ENCODE peak calls at places on chromosomes 11 and 22, in nine cellular contexts. A, L, Q, Z, B, G, I, S and O are unnamed samples.
A peak's percentile ranks its signal among the peaks of the same experiment; 100 is the strongest.

GRCh38 chr11:111320728-111321568 is 22.6 kb downstream of the POU2AF3 start:
- DNase-seq in Q (no peak), A (no peak), G (peak; percentile 48), Z (no peak), S (peak; percentile 26), L (no peak), B (no peak), I (peak; percentile 44), O (no peak)

GRCh38 chr11:17767301-17767885 is 32.8 kb downstream of the KCNC1 start:
- DNase-seq in I (no peak), Z (no peak), S (no peak), Q (no peak), B (no peak), G (no peak), L (no peak), A (no peak), O (no peak)

GRCh38 chr11:119685073-119685746 is 43.8 kb downstream of the NECTIN1 start:
- DNase-seq in G (no peak), Q (no peak), L (no peak), Z (no peak), B (no peak), A (no peak), I (no peak), S (no peak), O (no peak)

GRCh38 chr22:20154602-20155183 is 3.8 kb upstream of the CCDC188 start:
- DNase-seq in A (no peak), G (no peak), S (no peak), I (no peak), B (no peak), Q (no peak), L (no peak), Z (no peak), O (no peak)

GRCh38 chr22:30460147-30460546 is 11.7 kb downstream of the SEC14L3 start:
- DNase-seq in I (no peak), A (no peak), L (no peak), Z (no peak), S (no peak), G (peak; percentile 48), Q (no peak), B (no peak), O (no peak)

GRCh38 chr11:74024630-74025029 is 15.7 kb upstream of the UCP3 start:
- DNase-seq in Z (no peak), B (peak; percentile 90), L (peak; percentile 91), G (peak; percentile 54), Q (no peak), A (no peak), I (no peak), S (peak; percentile 54), O (peak; percentile 77)

GRCh38 chr22:48758905-48759875 is 1068.5 kb downstream of the BRD1 start:
- DNase-seq in I (no peak), Z (no peak), S (peak; percentile 1), Q (no peak), G (no peak), L (peak; percentile 27), B (peak; percentile 19), A (no peak), O (peak; percentile 47)

GRCh38 chr11:121367434-121367833 is 74.9 kb downstream of the SC5D start:
- DNase-seq in Z (peak; percentile 58), L (no peak), S (no peak), G (no peak), I (no peak), Q (peak; percentile 81), B (no peak), A (no peak), O (no peak)

GRCh38 chr11:119529063-119529845 is 106.3 kb upstream of the THY1 start:
- DNase-seq in S (no peak), G (no peak), Z (no peak), I (no peak), L (no peak), A (no peak), Q (no peak), B (no peak), O (no peak)

GRCh38 chr11:126282742-126283591 is at the start of gene TIRAP:
- DNase-seq in Q (peak; percentile 61), A (peak; percentile 69), G (peak; percentile 75), L (peak; percentile 80), Z (peak; percentile 69), I (peak; percentile 63), B (peak; percentile 63), S (peak; percentile 82), O (peak; percentile 88)

GRCh38 chr22:36301851-36302250 is 48.9 kb downstream of the APOL1 start:
- DNase-seq in I (no peak), Z (no peak), Q (no peak), B (no peak), L (no peak), S (no peak), G (no peak), A (no peak), O (no peak)

GRCh38 chr11:11587122-11587521 is 34.7 kb downstream of the GALNT18 start:
- DNase-seq in Z (no peak), A (no peak), Q (no peak), S (no peak), L (no peak), I (no peak), B (no peak), G (no peak), O (peak; percentile 61)

GRCh38 chr11:67054851-67055523 is 1.7 kb upstream of the RHOD start:
- DNase-seq in B (no peak), G (peak; percentile 89), S (peak; percentile 95), A (peak; percentile 61), I (peak; percentile 76), Z (no peak), Q (peak; percentile 69), L (peak; percentile 96), O (no peak)

GRCh38 chr11:113796663-113797259 is 17.2 kb downstream of the CLDN25 start:
- DNase-seq in L (peak; percentile 72), Q (peak; percentile 25), S (peak; percentile 75), Z (no peak), B (no peak), I (peak; percentile 53), A (peak; percentile 35), G (peak; percentile 60), O (no peak)

GRCh38 chr22:49566693-49567092 is 261.0 kb downstream of the BRD1 start:
- DNase-seq in S (no peak), Q (no peak), A (no peak), I (no peak), G (no peak), L (no peak), B (peak; percentile 13), Z (no peak), O (no peak)

DNA sequence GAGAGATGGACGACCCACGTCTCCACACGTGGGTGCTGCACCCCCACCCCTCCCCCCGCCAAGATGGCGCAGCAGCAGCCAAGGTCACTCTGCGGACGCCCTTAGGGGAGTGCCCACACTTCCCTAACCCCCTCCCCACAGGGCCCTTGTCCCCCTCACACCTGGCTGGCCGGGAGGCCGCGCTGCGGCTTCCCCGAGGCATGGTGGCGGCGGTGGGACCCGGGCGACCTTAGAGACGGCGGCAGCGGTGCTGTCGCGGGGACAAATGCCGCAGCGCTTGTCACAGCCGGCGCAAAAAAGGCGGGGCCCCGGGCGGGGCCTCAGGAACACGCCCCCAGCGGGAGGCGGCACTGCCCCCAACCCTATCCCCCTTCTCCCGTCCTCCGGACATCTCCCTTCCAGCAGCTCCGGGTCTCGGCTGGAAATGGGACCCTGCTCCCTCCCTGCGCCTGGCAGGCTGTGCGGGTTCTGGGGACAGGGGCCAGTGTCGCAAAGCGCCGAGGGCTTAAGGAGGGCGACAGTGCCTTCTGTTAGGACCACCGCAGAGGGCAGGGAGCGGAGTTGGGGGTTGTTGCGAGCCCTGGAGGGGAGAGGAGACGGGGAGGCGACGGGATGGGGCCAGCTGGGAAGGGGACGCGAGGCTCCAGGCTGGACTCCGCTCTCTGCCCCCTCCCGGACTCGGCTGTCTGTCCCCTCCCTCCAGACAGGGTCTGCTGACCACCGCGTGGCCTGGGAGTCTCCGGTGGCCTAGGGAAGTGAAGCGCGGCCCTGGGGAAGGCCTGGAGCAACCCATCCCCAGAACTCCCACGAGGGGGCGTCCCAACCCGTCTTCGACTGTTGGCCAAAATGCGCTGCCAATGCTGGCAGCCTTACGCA is at the start of gene CHCHD10:
- DNase-seq in Q (peak; percentile 78), I (peak; percentile 92), A (peak; percentile 89), G (peak; percentile 90), Z (peak; percentile 67), S (peak; percentile 91), B (peak; percentile 68), L (peak; percentile 92), O (peak; percentile 92)
- H3K4me1 ChIP-seq in Q (peaks cover 7% of the 10 kb centered on the region), I (peaks cover 11% of the 10 kb centered on the region), A (peaks cover 11% of the 10 kb centered on the region), G (peaks cover 40% of the 10 kb centered on the region), Z (peaks cover 37% of the 10 kb centered on the region), S (peaks cover 22% of the 10 kb centered on the region), B (no peaks in the 10 kb centered on the region), L (peaks cover 34% of the 10 kb centered on the region), O (no peaks in the 10 kb centered on the region)

DNA sequence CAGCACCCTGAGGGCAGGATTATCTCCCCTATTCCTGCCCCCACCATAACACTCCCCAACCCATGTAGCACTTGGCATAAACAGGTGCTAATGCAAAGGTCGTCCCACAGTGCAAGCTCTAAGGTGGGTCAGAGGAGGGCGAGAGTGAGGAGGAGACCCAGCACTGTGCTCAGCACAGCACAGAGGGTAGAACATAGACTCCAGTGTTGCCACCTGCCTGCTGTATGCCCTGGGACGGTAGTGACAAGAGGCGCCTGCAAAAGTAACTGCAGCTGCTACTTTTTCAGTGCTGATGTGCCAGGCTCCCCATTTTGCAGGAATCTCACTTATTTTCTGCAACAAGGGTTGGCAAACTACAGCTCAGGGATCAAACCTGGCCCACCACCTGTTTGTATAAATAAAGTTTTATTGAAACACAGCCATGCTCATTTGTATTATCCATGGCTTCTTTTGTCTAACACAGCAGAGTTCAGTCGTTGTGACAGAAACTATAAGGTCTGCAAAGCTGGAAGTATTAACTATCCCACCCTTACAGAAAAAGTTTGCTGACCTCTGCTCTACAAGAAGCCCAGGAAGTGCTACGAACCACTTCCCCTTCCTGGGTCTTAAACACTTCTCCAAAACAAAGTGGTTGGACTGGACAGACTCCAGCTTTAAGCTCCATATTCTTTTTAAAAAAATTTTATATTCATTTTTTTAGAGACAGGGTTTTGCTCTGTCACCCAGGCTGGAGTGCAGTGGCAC is 16.9 kb upstream of the CDC42BPG start:
- DNase-seq in G (no peak), S (no peak), A (no peak), Q (no peak), B (no peak), Z (no peak), L (no peak), I (no peak), O (no peak)
- H3K4me1 ChIP-seq in G (peaks cover 29% of the 10 kb centered on the region), S (peaks cover 43% of the 10 kb centered on the region), A (peaks cover 55% of the 10 kb centered on the region), Q (peaks cover 48% of the 10 kb centered on the region), B (peaks cover 2% of the 10 kb centered on the region), Z (peaks cover 95% of the 10 kb centered on the region), L (peaks cover 83% of the 10 kb centered on the region), I (no peaks in the 10 kb centered on the region), O (no peaks in the 10 kb centered on the region)

GRCh38 chr11:100105605-100106358 is 581.3 kb upstream of the ARHGAP42 start:
- DNase-seq in G (no peak), I (peak; percentile 48), L (no peak), Z (no peak), A (no peak), B (no peak), S (no peak), Q (no peak), O (no peak)
- H3K4me1 ChIP-seq in G (no peaks in the 10 kb centered on the region), I (peaks cover 9% of the 10 kb centered on the region), L (no peaks in the 10 kb centered on the region), Z (no peaks in the 10 kb centered on the region), A (no peaks in the 10 kb centered on the region), B (no peaks in the 10 kb centered on the region), S (no peaks in the 10 kb centered on the region), Q (no peaks in the 10 kb centered on the region), O (no peaks in the 10 kb centered on the region)

DNA sequence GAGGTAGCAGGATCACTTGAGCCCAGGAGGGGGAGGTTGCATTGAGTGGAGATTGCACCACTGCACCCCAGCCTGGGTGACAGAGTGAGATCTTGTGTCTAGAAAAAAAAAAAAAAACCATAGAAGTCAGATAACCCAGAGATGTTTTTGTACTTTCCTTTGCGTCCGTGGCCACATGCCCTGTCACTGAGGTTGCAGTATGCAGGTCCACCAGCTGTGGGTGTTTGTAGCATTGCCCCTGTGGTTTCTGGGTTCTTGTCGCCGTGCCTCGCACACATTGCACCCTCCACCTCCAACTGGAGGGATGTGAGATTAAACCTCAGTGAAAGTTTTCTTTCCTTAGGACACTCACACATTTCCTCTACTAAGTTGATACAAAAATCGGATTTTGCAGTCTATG is 70.3 kb downstream of the TNRC6B start:
- DNase-seq in A (no peak), B (no peak), L (no peak), I (no peak), Z (peak; percentile 59), G (no peak), S (no peak), Q (no peak), O (no peak)
- H3K4me1 ChIP-seq in A (no peaks in the 10 kb centered on the region), B (no peaks in the 10 kb centered on the region), L (peaks cover 31% of the 10 kb centered on the region), I (no peaks in the 10 kb centered on the region), Z (peaks cover 40% of the 10 kb centered on the region), G (peaks cover 25% of the 10 kb centered on the region), S (no peaks in the 10 kb centered on the region), Q (peaks cover 5% of the 10 kb centered on the region), O (no peaks in the 10 kb centered on the region)